ENCODE peak calls at places on chromosomes 12 and 14, in seven cellular contexts. C is HCT116, J is fibroblast of lung, F is astrocyte, X is left ventricle myocardium inferior, P is sigmoid colon, D is Peyer's patch. G is an unnamed sample.

GRCh38 chr12:123859035-123859434 is 96.9 kb downstream of the DNAH10 start:
- DNase-seq in C (no peak), J (no peak), F (no peak), X (no peak), P (no peak), D (no peak), G (no peak)

GRCh38 chr14:90301580-90302181 is 30.1 kb downstream of the NRDE2 start:
- DNase-seq in C (no peak), J (peak; percentile 83), F (peak; percentile 39), X (no peak), P (no peak), D (no peak), G (no peak)

GRCh38 chr14:105884808-105885281 is 358.5 kb downstream of the TMEM121 start:
- DNase-seq in C (no peak), J (no peak), F (no peak), X (no peak), P (peak; percentile 32), D (no peak), G (no peak)

GRCh38 chr12:52419656-52420055 is 13.5 kb upstream of the KRT82 start:
- DNase-seq in C (no peak), J (no peak), F (peak; percentile 30), X (no peak), P (no peak), D (no peak), G (no peak)

GRCh38 chr14:79551591-79551990 is 659.7 kb downstream of the DIO2 start:
- DNase-seq in C (no peak), J (no peak), F (no peak), X (no peak), P (no peak), D (no peak), G (no peak)

GRCh38 chr12:118136559-118137003 is 657 bp downstream of the PEBP1 start:
- DNase-seq in C (no peak), J (peak; percentile 38), F (peak; percentile 45), X (peak; percentile 46), P (peak; percentile 75), D (peak; percentile 32), G (no peak)

GRCh38 chr14:104770851-104771272 is 17.9 kb downstream of the SIVA1 start:
- DNase-seq in C (no peak), J (no peak), F (no peak), X (no peak), P (no peak), D (no peak), G (no peak)

GRCh38 chr14:51547260-51547659 is 104.5 kb upstream of the FRMD6 start:
- DNase-seq in C (peak; percentile 68), J (peak; percentile 100), F (peak; percentile 100), X (no peak), P (peak; percentile 83), D (no peak), G (peak; percentile 98)

GRCh38 chr14:64000749-64001148 is 147.9 kb downstream of the SYNE2 start:
- DNase-seq in C (no peak), J (no peak), F (no peak), X (no peak), P (no peak), D (no peak), G (no peak)

GRCh38 chr14:99357151-99357550 is 85.2 kb upstream of the BCL11B start:
- DNase-seq in C (no peak), J (no peak), F (no peak), X (no peak), P (no peak), D (no peak), G (no peak)

GRCh38 chr14:63854330-63854729 is 1.5 kb downstream of the SYNE2 start:
- DNase-seq in C (no peak), J (no peak), F (no peak), X (no peak), P (no peak), D (no peak), G (no peak)

GRCh38 chr14:98198385-98198784 is 1073.6 kb downstream of the BCL11B start:
- DNase-seq in C (no peak), J (no peak), F (peak; percentile 10), X (no peak), P (no peak), D (peak; percentile 33), G (no peak)

GRCh38 chr12:121712462-121713256 is at the start of gene TMEM120B:
- DNase-seq in C (no peak), J (peak; percentile 71), F (peak; percentile 37), X (peak; percentile 86), P (peak; percentile 93), D (peak; percentile 85), G (no peak)

GRCh38 chr12:48717252-48717695 is 767 bp upstream of the CCNT1 start:
- DNase-seq in C (no peak), J (peak; percentile 23), F (no peak), X (no peak), P (no peak), D (no peak), G (no peak)

DNA sequence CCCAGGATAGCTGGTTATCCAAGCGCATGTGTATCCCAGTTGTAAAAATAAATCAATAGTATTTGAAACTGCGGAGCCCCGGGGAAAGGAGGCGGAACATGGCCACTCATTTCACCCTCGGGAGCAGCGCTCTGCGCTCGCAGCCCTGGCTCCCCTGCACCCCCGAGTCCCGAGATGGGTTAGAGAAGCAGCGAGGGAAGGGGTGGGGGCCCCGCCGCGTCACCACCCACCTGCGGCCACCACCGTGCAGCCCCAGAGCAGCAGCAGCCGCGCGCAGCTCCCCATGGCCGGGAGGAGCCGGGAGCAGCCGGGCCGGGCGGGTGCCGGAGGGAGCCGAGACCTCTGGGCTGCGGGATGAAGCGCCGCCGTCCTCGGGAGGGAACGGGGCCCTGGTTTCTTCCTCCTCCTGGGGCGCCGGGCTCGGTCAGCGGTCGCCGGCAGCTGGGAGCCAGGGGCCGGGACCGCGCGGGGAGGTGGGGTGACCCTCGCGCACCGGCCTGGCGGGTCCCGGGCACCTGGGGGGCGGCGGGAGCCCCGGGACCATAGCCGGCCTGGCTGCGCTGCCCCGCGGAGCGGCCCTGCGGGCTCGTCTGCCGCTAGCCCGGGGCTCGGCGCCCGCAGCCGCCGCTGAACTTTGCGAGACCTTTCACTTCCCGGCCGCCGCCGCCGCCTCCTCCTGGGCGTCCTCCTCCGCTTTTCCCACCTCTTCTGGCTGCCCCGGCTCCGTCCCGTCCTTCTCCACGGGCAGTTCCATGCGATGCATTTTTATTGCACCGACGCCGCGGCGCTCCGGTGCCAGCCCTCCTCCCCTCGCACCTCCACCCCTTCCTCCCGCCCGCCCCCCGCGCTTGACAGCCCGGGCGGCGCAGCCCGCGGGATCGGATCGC is at the start of gene NTN4:
- DNase-seq in C (no peak), J (no peak), F (no peak), X (peak; percentile 73), P (peak; percentile 65), D (no peak), G (no peak)
- H3K27me3 ChIP-seq in C (peaks cover 7% of the 10 kb centered on the region), J (peaks cover 2% of the 10 kb centered on the region), F (peaks cover 5% of the 10 kb centered on the region), X (no peaks in the 10 kb centered on the region), P (no peaks in the 10 kb centered on the region), D (no peaks in the 10 kb centered on the region), G (peaks cover 1% of the 10 kb centered on the region)

GRCh38 chr12:108234155-108234554 is 105.0 kb downstream of the CMKLR1 start:
- DNase-seq in C (no peak), J (no peak), F (no peak), X (no peak), P (no peak), D (no peak), G (no peak)
- TF ChIP-seq CTCF in C (no peak), J (no peak), F (no peak), X (peak; percentile 61), P (no peak), D (no peak), G (no peak)

GRCh38 chr14:29896354-29896768 is 31.3 kb downstream of the PRKD1 start:
- DNase-seq in C (no peak), J (no peak), F (no peak), X (no peak), P (no peak), D (no peak), G (no peak)
- H3K4me3 ChIP-seq in C (no peak overlapping the region), J (no peak overlapping the region), F (no peak overlapping the region), X (no peak overlapping the region), P (no peak overlapping the region), D (no peak overlapping the region), G (no peak overlapping the region)

GRCh38 chr14:36505193-36505815 is 14.7 kb downstream of the NKX2-1 start:
- DNase-seq in C (no peak), J (no peak), F (no peak), X (no peak), P (no peak), D (no peak), G (no peak)

GRCh38 chr14:36502558-36503508 is 17.2 kb downstream of the NKX2-1 start:
- DNase-seq in C (no peak), J (no peak), F (no peak), X (no peak), P (no peak), D (no peak), G (no peak)

GRCh38 chr14:36503771-36504741 is 16.0 kb downstream of the NKX2-1 start:
- DNase-seq in C (no peak), J (no peak), F (no peak), X (no peak), P (no peak), D (no peak), G (no peak)

GRCh38 chr14:36505892-36506731 is 13.9 kb downstream of the NKX2-1 start:
- DNase-seq in C (no peak), J (no peak), F (no peak), X (no peak), P (no peak), D (no peak), G (no peak)

DNA sequence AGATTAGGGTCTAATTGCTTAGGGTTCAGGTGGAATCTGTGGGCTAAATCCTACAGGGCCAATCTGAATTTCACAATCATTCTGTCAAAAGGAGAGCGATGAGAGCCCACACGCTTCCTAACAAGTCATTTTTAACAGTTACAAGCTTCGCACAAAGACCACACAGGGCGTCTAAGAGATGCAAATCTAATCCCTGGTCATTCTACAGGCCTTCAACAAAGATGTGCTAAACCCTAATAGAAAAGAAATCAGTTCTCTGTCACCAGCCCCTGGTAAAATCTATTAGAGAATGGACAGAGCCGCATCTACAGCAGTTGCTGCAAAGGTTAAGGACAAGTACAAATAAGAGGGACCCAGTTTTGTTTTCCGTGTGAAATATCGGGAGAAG is 15.2 kb downstream of the NKX2-1 start:
- DNase-seq in C (no peak), J (no peak), F (no peak), X (no peak), P (no peak), D (no peak), G (no peak)
- H3K27me3 ChIP-seq in C (peaks cover 46% of the 10 kb centered on the region), J (peaks cover 55% of the 10 kb centered on the region), F (peaks cover 76% of the 10 kb centered on the region), X (peaks cover 100% of the 10 kb centered on the region), P (peaks cover 99% of the 10 kb centered on the region), D (peaks cover 52% of the 10 kb centered on the region), G (peaks cover 43% of the 10 kb centered on the region)

G was measured in BJ.